ENCODE peak calls at places on chromosomes 4 and X, in nine cellular contexts. M is RPMI7951; W is activated CD4-positive, CD25-positive, alpha-beta regulatory T cell; T is heart right ventricle; L is GM10248; R is activated naive CD8-positive, alpha-beta T cell treated with anti-CD3 and anti-CD28 coated beads, Interleukin-2, amount 50 U/mL, for 24 hours; V is GM23248; S is amniotic stem cell; D is posterior vena cava. F is an unnamed sample.

GRCh38 chr4:163391756-163392155 is 48.1 kb downstream of the NPY5R start:
- DNase-seq in S (no peak), L (no peak), R (no peak), V (no peak), D (no peak), T (no peak), W (no peak), M (peak; percentile 21), F (no peak)

GRCh38 chr4:2492970-2493369 is 24.1 kb downstream of the RNF4 start:
- DNase-seq in W (no peak), T (no peak), R (no peak), L (no peak), D (no peak), V (no peak), M (no peak), S (no peak), F (no peak)

GRCh38 chr4:180926277-180926676 is 1316.9 kb upstream of the TENM3 start:
- DNase-seq in R (no peak), W (no peak), L (no peak), D (no peak), T (no peak), V (no peak), S (no peak), M (no peak), F (no peak)

GRCh38 chrX:107766470-107767140 is 9.0 kb downstream of the TSC22D3 start:
- DNase-seq in W (no peak), M (peak; percentile 61), R (no peak), T (no peak), S (no peak), L (no peak), V (peak; percentile 71), D (peak; percentile 84), F (no peak)

GRCh38 chr4:182309877-182310276 is 66.7 kb downstream of the TENM3 start:
- DNase-seq in W (no peak), M (no peak), D (no peak), T (no peak), S (no peak), V (no peak), R (no peak), L (no peak), F (no peak)

GRCh38 chr4:136392576-136392975 is 1139.7 kb downstream of the PCDH18 start:
- DNase-seq in W (no peak), S (peak; percentile 53), D (no peak), L (no peak), M (no peak), R (no peak), V (no peak), T (no peak), F (no peak)

GRCh38 chr4:127509155-127509554 is 123.6 kb upstream of the INTU start:
- DNase-seq in M (no peak), T (no peak), D (no peak), W (no peak), L (no peak), S (no peak), V (peak; percentile 8), R (no peak), F (no peak)

GRCh38 chrX:22097295-22097694 is 65.2 kb downstream of the PHEX start:
- DNase-seq in W (no peak), V (peak; percentile 63), L (no peak), M (peak; percentile 94), R (no peak), S (no peak), D (no peak), T (no peak), F (no peak)

GRCh38 chr4:107658400-107659326 is 61.4 kb downstream of the PAPSS1 start:
- DNase-seq in V (no peak), S (no peak), T (no peak), D (no peak), R (no peak), W (no peak), M (no peak), L (no peak), F (no peak)

GRCh38 chr4:71206763-71207162 is 132.1 kb upstream of the SLC4A4 start:
- DNase-seq in V (peak; percentile 79), T (no peak), D (no peak), R (no peak), W (no peak), S (peak; percentile 46), M (no peak), L (no peak), F (no peak)

GRCh38 chr4:143728171-143728570 is 27.7 kb upstream of the FREM3 start:
- DNase-seq in V (peak; percentile 89), T (no peak), M (no peak), D (no peak), S (peak; percentile 5), R (no peak), W (no peak), L (no peak), F (no peak)

GRCh38 chrX:50581405-50581804 is 110.8 kb upstream of the DGKK start:
- DNase-seq in D (no peak), V (no peak), L (no peak), R (no peak), S (no peak), M (no peak), T (no peak), W (no peak), F (no peak)

GRCh38 chr4:56130609-56131150 is 181.9 kb downstream of the CEP135 start:
- DNase-seq in D (no peak), S (no peak), R (no peak), V (peak; percentile 23), M (no peak), W (no peak), T (no peak), L (no peak), F (no peak)

F was measured in cardiac septum.